ENCODE peak calls at places on chromosomes 7 and 10, in five cellular contexts. L is adipocyte, P is GM23248, T is MM.1S, W is lower lobe of right lung. C is an unnamed sample. For H3K27me3, the result is how much of the 10 kb centered on the place peaks cover.

GRCh38 chr10:124450010-124450782 is at the start of gene NKX1-2:
- DNase-seq in T (no peak), W (no peak), P (peak), L (peak), C (no peak)

GRCh38 chr7:134899729-134900128 is 86.6 kb upstream of the AGBL3 start:
- DNase-seq in L (peak), P (peak), T (no peak), W (no peak), C (peak)

GRCh38 chr10:76717141-76717540 is 920.5 kb downstream of the KCNMA1 start:
- DNase-seq in T (no peak), P (peak), W (no peak), L (peak), C (peak)

GRCh38 chr10:30284860-30285594 is 64.1 kb downstream of the MTPAP start:
- DNase-seq in P (peak), W (no peak), T (peak), L (peak), C (peak)

GRCh38 chr7:88202799-88203198 is 17.0 kb downstream of the SRI start:
- DNase-seq in P (no peak), W (no peak), T (peak), L (no peak), C (no peak)

GRCh38 chr7:98613601-98614425 is 3.3 kb upstream of the NPTX2 start:
- DNase-seq in P (peak), T (peak), L (peak), W (no peak), C (peak)

GRCh38 chr7:25802473-25802872 is 349.5 kb upstream of the NFE2L3 start:
- DNase-seq in L (peak), T (no peak), W (no peak), P (no peak), C (no peak)

GRCh38 chr10:49058341-49059255 is 56.7 kb downstream of the VSTM4 start:
- DNase-seq in P (peak), L (no peak), T (no peak), W (no peak), C (no peak)

GRCh38 chr7:37445064-37445723 is 3.5 kb downstream of the ELMO1 start:
- DNase-seq in W (no peak), T (no peak), P (no peak), L (no peak), C (no peak)

GRCh38 chr7:32395168-32395567 is 95.0 kb downstream of the LSM5 start:
- DNase-seq in T (no peak), W (no peak), P (no peak), L (no peak), C (no peak)

GRCh38 chr7:28349637-28350036 is 62.7 kb upstream of the CREB5 start:
- DNase-seq in W (no peak), L (no peak), P (peak), T (no peak), C (peak)

DNA sequence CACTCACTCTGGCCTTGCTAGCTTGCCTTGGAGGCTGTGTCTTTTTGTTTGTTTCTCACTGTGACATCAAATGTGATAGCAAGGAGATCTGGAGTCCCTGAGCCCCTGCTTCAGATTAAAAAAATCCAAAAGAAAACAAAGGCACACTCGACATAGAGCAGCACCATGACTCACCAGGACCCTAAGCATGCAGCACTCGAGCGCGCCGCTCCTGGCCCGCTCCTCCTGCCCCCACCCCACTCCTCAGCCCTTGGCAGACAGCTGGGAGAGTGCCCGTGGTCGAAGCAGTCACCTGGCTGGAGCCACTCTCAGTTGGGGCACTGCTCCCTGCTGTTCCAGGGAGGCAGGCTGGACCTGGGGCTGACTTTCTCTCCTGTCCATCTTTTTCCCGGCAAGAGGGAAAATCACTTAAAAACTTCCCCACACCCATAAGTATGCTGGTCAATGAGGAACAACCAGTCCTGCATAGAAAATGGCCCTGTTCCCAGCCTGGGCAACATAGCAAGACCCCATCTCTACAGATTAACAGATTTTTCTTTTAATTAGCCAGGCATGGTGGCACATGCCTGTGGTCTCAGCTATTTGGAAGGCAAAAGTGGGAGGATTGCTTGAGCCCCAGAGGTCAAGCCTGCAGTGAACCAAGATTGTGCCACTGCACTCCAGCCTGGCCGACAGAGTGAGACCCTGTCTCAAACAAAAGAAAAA is 128.4 kb downstream of the PAXIP1 start:
- DNase-seq in T (no peak), P (no peak), W (peak), L (no peak), C (no peak)
- H3K27me3 ChIP-seq in T (under half), P (under half), W (under half), L (under half), C (under half)

DNA sequence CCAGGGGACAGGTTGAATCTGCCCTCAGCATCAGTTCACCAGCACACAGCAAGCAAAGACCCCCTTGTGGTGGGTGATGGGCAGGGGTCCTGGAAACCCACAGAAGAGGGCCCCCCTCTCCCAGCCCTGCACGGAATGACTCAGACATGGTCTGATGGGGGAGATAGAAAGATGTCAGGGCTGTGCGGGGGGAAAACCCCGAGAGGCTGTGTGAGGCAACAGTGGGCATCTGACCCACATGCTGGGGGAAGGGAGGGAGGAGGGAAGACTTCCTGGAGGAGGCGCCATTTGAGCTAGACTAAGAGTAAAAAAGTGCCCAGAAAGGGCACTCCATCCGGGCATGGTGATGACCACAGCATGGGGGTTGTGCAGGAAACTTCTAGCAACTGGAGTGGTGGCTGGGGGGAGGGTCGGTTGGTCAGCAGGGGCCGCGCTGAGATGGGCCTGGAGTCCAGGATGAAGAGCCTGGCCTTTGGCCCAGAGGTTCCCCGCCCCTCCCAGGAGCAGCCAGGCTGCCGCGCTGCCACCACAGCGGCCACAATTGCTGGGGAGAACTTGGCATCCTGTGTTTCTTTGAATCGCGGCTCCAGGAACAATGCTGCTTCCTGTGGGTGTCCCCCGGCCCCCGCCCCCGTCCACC is 2.5 kb downstream of the LFNG start:
- DNase-seq in P (peak), L (no peak), T (no peak), W (peak), C (no peak)
- H3K27me3 ChIP-seq in P (under half), L (under half), T (half or more), W (under half), C (under half)

GRCh38 chr7:151408839-151409554 is 841 bp downstream of the WDR86 start:
- DNase-seq in L (no peak), W (peak), P (no peak), T (peak), C (no peak)

GRCh38 chr7:151409555-151410404 is at the start of gene WDR86:
- DNase-seq in L (peak), P (no peak), T (no peak), W (no peak), C (no peak)

GRCh38 chr7:151411551-151411950 is 1.7 kb upstream of the WDR86 start:
- DNase-seq in P (no peak), W (no peak), L (no peak), T (no peak), C (no peak)

GRCh38 chr7:151412318-151412717 is 2.5 kb upstream of the WDR86 start:
- DNase-seq in T (no peak), P (no peak), L (no peak), W (no peak), C (no peak)

DNA sequence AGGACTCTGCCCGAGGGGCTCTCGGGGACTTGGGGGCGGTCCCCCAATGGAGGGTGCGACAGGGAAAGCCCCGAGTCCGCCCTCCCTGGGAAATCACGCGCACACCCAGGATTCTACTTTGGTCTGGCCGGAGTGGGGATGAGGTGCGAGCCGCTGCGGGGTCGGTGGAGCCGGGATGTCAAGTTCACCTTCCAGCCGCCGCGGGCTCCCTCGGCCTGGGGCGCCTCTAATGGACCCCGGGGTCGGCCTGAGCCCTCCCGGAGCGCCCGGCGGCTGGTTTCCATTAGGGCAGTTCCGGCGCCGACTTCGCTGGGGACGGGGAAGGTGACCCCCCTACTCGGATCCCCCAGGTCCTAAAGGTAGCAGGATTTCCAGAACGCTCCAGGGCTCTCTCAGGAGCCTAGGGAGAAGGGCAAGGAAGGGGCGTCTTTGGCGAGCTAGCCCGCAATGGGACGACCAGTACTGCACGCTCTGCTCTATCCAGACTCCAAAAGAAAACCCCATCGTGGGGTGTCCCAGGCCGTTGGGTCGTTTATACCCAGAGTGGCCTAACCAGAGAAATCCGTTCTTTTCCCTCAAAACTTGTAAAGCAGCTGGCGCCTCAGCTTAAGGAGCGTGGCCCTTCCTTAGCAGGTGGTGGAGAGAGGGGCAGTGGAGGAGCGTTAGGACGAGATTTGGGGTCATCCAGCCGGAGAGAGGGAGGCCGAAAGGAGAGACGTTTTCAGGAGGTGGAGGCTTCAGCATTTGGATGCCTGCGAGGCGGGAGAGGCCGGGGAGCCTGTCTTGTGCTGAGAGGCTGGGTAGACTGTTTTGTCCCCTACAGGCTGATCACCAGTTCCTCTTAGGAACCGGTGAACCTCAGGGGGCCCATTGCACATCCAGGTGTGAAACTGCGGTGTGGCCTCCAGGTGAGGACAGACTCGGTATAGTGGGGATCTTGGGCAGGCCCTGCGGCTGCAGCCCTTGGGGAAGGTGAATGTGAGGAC is 860 bp upstream of the WDR86 start:
- DNase-seq in W (no peak), P (no peak), L (peak), T (no peak), C (no peak)
- H3K27me3 ChIP-seq in W (under half), P (half or more), L (under half), T (half or more), C (half or more)

DNA sequence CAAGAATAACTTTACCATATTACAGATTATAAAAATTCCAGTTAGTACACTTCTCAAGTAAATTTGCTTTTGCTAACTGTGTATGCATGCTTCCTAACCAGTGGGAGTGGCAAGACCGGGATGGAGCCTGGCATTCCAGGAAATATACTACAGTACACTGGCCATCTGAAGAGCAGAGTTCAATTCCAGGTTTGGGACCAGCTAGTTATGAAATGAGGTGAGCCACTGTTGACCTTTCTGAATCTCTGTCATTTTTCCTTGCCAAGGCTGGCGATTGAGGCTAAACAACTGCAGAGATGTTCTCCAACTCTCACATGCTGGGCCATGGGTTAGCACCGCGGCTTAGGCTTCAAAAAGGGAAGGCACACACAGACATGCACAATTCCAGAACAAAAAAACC is 258.2 kb downstream of the GLI3 start:
- DNase-seq in P (no peak), T (no peak), L (no peak), W (no peak), C (no peak)
- H3K27me3 ChIP-seq in P (under half), T (under half), L (under half), W (under half), C (under half)

GRCh38 chr7:54545241-54545563 is 3.0 kb downstream of the VSTM2A start:
- DNase-seq in T (no peak), L (no peak), W (no peak), P (no peak), C (no peak)

GRCh38 chr7:54544356-54545240 is 2.4 kb downstream of the VSTM2A start:
- DNase-seq in W (no peak), L (no peak), P (no peak), T (no peak), C (no peak)

GRCh38 chr7:54542920-54543539 is 855 bp downstream of the VSTM2A start:
- DNase-seq in W (no peak), T (peak), L (peak), P (peak), C (peak)

GRCh38 chr7:54546081-54546985 is 4.2 kb downstream of the VSTM2A start:
- DNase-seq in L (no peak), P (no peak), T (peak), W (no peak), C (no peak)

DNA sequence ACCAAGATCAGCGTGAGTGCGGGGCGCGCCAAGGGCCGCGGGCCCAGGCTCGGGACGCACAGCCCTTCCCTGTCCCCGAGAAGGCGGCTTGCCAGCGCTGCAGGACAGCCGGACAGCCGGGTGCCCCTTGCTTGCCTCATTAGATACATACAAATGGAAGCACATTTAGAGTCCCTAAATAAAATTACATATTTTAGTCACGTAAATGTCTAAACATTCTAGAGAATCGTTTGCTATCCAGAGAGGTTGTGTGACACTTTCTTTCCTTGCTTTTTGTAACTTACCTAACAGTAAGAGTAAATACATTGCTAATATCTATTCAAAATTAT is 4.8 kb downstream of the VSTM2A start:
- DNase-seq in L (peak), P (peak), W (no peak), T (no peak), C (no peak)
- H3K27me3 ChIP-seq in L (under half), P (under half), W (half or more), T (under half), C (under half)

DNA sequence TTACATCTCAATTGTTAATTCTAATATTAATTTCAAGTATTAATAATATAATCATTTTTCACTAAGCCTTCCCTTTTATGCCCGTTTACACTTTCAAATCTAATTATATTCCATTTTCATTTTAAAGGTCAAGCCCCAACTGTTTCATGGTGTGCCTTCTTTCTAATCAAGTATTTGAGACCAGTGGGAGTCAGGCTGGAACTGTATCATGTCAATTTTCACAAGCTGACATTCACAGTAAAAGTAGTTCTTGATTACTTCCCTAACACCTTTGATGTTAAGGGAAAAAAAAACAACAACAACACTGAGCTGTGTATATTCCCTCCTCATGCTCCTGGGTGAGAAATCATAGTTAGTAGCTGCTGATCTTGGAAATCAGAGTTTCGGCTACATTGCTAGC is 38.1 kb downstream of the SFTPD start:
- DNase-seq in P (no peak), T (no peak), L (no peak), W (no peak), C (no peak)
- H3K27me3 ChIP-seq in P (under half), T (under half), L (under half), W (under half), C (under half)

GRCh38 chr10:129646921-129647320 is 179.9 kb downstream of the MGMT start:
- DNase-seq in L (no peak), T (no peak), W (no peak), P (no peak), C (no peak)
- H3K27me3 ChIP-seq in L (under half), T (under half), W (under half), P (under half), C (under half)

GRCh38 chr7:27181176-27181520 is 3.9 kb downstream of the HOXA11 start:
- DNase-seq in T (no peak), P (peak), W (no peak), L (no peak), C (no peak)
- H3K27me3 ChIP-seq in T (half or more), P (under half), W (half or more), L (under half), C (half or more)

GRCh38 chr7:157684157-157684595 is 347.4 kb downstream of the DNAJB6 start:
- DNase-seq in P (no peak), L (no peak), W (no peak), T (no peak), C (no peak)
- H3K27me3 ChIP-seq in P (half or more), L (half or more), W (half or more), T (half or more), C (under half)

GRCh38 chr10:99551158-99551557 is 18.4 kb downstream of the NKX2-3 start:
- DNase-seq in L (no peak), W (no peak), P (peak), T (peak), C (peak)

GRCh38 chr10:99551616-99552015 is 18.9 kb downstream of the NKX2-3 start:
- DNase-seq in P (no peak), T (no peak), W (no peak), L (no peak), C (no peak)

GRCh38 chr10:99544322-99544721 is 11.6 kb downstream of the NKX2-3 start:
- DNase-seq in T (no peak), L (no peak), P (no peak), W (no peak), C (no peak)

GRCh38 chr10:99548041-99548530 is 15.3 kb downstream of the NKX2-3 start:
- DNase-seq in P (peak), L (no peak), W (no peak), T (peak), C (peak)
- H3K27me3 ChIP-seq in P (half or more), L (half or more), W (half or more), T (under half), C (under half)